ENCODE peak calls at places on chromosomes 1 and 21, in four cellular contexts. One of them, this sample, is unnamed.

GRCh38 chr1:40039757-40040510 is 595 bp upstream of the CAP1 start:
- DNase-seq in K562: peak; percentile 81
- DNase-seq in HCT116: peak; percentile 70
- DNase-seq in Panc1: peak; percentile 73
- DNase-seq in this sample: peak; percentile 82

GRCh38 chr1:213982814-213983588 is 4.8 kb upstream of the PROX1 start:
- DNase-seq in K562: no peak
- DNase-seq in HCT116: no peak
- DNase-seq in Panc1: no peak
- DNase-seq in this sample: no peak

GRCh38 chr1:41468082-41468762 is 16.3 kb downstream of the EDN2 start:
- DNase-seq in K562: no peak
- DNase-seq in HCT116: no peak
- DNase-seq in Panc1: no peak
- DNase-seq in this sample: no peak

GRCh38 chr21:41171210-41171609 is 3.2 kb downstream of the BACE2 start:
- DNase-seq in K562: no peak
- DNase-seq in HCT116: no peak
- DNase-seq in Panc1: no peak
- DNase-seq in this sample: no peak

GRCh38 chr1:8747879-8748825 is 69.3 kb downstream of the RERE start:
- DNase-seq in K562: no peak
- DNase-seq in HCT116: no peak
- DNase-seq in Panc1: no peak
- DNase-seq in this sample: no peak

GRCh38 chr1:90707363-90707710 is 9.8 kb downstream of the BARHL2 start:
- DNase-seq in K562: no peak
- DNase-seq in HCT116: no peak
- DNase-seq in Panc1: no peak
- DNase-seq in this sample: peak; percentile 33

GRCh38 chr1:204102029-204102611 is 29.2 kb downstream of the SOX13 start:
- DNase-seq in K562: no peak
- DNase-seq in HCT116: no peak
- DNase-seq in Panc1: no peak
- DNase-seq in this sample: peak; percentile 89

GRCh38 chr1:109980324-109981127 is 4.0 kb upstream of the AHCYL1 start:
- DNase-seq in K562: no peak
- DNase-seq in HCT116: peak; percentile 26
- DNase-seq in Panc1: peak; percentile 38
- DNase-seq in this sample: peak; percentile 32

GRCh38 chr1:208159542-208160258 is 84.5 kb downstream of the PLXNA2 start:
- DNase-seq in K562: peak; percentile 55
- DNase-seq in HCT116: no peak
- DNase-seq in Panc1: no peak
- DNase-seq in this sample: no peak

GRCh38 chr1:62040450-62040849 is 154.2 kb upstream of the L1TD1 start:
- DNase-seq in K562: no peak
- DNase-seq in HCT116: no peak
- DNase-seq in Panc1: no peak
- DNase-seq in this sample: no peak

GRCh38 chr1:192401832-192402231 is 85.0 kb downstream of the RGS21 start:
- DNase-seq in K562: no peak
- DNase-seq in HCT116: no peak
- DNase-seq in Panc1: no peak
- DNase-seq in this sample: no peak

GRCh38 chr1:34250342-34250741 is 73.6 kb downstream of the C1orf94 start:
- DNase-seq in K562: no peak
- DNase-seq in HCT116: no peak
- DNase-seq in Panc1: no peak
- DNase-seq in this sample: no peak

GRCh38 chr1:184283999-184284398 is 102.8 kb upstream of the C1orf21 start:
- DNase-seq in K562: no peak
- DNase-seq in HCT116: no peak
- DNase-seq in Panc1: no peak
- DNase-seq in this sample: no peak

GRCh38 chr1:101438359-101438758 is 201.5 kb downstream of the S1PR1 start:
- DNase-seq in K562: no peak
- DNase-seq in HCT116: no peak
- DNase-seq in Panc1: peak; percentile 2
- DNase-seq in this sample: peak; percentile 2

GRCh38 chr21:46245213-46245915 is 16.8 kb upstream of the LSS start:
- DNase-seq in K562: no peak
- DNase-seq in HCT116: no peak
- DNase-seq in Panc1: no peak
- DNase-seq in this sample: no peak

GRCh38 chr21:32726742-32727477 is 903 bp downstream of the SYNJ1 start:
- DNase-seq in K562: peak; percentile 77
- DNase-seq in HCT116: no peak
- DNase-seq in Panc1: no peak
- DNase-seq in this sample: no peak

GRCh38 chr1:54711536-54711935 is 4.1 kb upstream of the TTC4 start:
- DNase-seq in K562: no peak
- DNase-seq in HCT116: no peak
- DNase-seq in Panc1: no peak
- DNase-seq in this sample: no peak

GRCh38 chr1:47548188-47548587 is 110.3 kb downstream of the FOXD2 start:
- DNase-seq in K562: no peak
- DNase-seq in HCT116: no peak
- DNase-seq in Panc1: no peak
- DNase-seq in this sample: no peak

GRCh38 chr1:165057956-165058355 is 298.6 kb downstream of the LMX1A start:
- DNase-seq in K562: no peak
- DNase-seq in HCT116: no peak
- DNase-seq in Panc1: no peak
- DNase-seq in this sample: no peak

GRCh38 chr21:41957991-41958766 is 4.4 kb upstream of the C2CD2 start:
- DNase-seq in K562: peak; percentile 67
- DNase-seq in HCT116: peak; percentile 61
- DNase-seq in Panc1: no peak
- DNase-seq in this sample: peak; percentile 80

GRCh38 chr1:247456024-247456423 is 1.9 kb downstream of the OR2B11 start:
- DNase-seq in K562: no peak
- DNase-seq in HCT116: no peak
- DNase-seq in Panc1: no peak
- DNase-seq in this sample: no peak

GRCh38 chr1:25520446-25521061 is 22.9 kb upstream of the LDLRAP1 start:
- DNase-seq in K562: peak; percentile 67
- DNase-seq in HCT116: peak; percentile 48
- DNase-seq in Panc1: peak; percentile 46
- DNase-seq in this sample: peak; percentile 33

GRCh38 chr1:67855444-67855843 is 22.2 kb upstream of the GNG12 start:
- DNase-seq in K562: no peak
- DNase-seq in HCT116: no peak
- DNase-seq in Panc1: no peak
- DNase-seq in this sample: no peak

GRCh38 chr1:64874664-64875063 is 91.7 kb downstream of the JAK1 start:
- DNase-seq in K562: no peak
- DNase-seq in HCT116: no peak
- DNase-seq in Panc1: no peak
- DNase-seq in this sample: no peak

GRCh38 chr21:31218830-31219608 is 125.0 kb downstream of the TIAM1 start:
- DNase-seq in K562: no peak
- DNase-seq in HCT116: peak; percentile 22
- DNase-seq in Panc1: no peak
- DNase-seq in this sample: no peak

GRCh38 chr1:33361553-33362262 is 40.8 kb upstream of the A3GALT2 start:
- DNase-seq in K562: no peak
- DNase-seq in HCT116: no peak
- DNase-seq in Panc1: no peak
- DNase-seq in this sample: no peak

GRCh38 chr21:35603471-35603870 is 456.9 kb downstream of the SETD4 start:
- DNase-seq in K562: no peak
- DNase-seq in HCT116: no peak
- DNase-seq in Panc1: no peak
- DNase-seq in this sample: no peak

GRCh38 chr1:15272009-15272781 is 25.2 kb downstream of the FHAD1 start:
- DNase-seq in K562: peak; percentile 77
- DNase-seq in HCT116: peak; percentile 66
- DNase-seq in Panc1: peak; percentile 69
- DNase-seq in this sample: peak; percentile 82

GRCh38 chr1:71273326-71273725 is 192.5 kb upstream of the ZRANB2 start:
- DNase-seq in K562: no peak
- DNase-seq in HCT116: no peak
- DNase-seq in Panc1: no peak
- DNase-seq in this sample: no peak

GRCh38 chr1:180899262-180899661 is 13.4 kb upstream of the KIAA1614 start:
- DNase-seq in K562: no peak
- DNase-seq in HCT116: no peak
- DNase-seq in Panc1: no peak
- DNase-seq in this sample: no peak

GRCh38 chr1:203597386-203598040 is 29.1 kb upstream of the ATP2B4 start:
- DNase-seq in K562: no peak
- DNase-seq in HCT116: no peak
- DNase-seq in Panc1: no peak
- DNase-seq in this sample: no peak

GRCh38 chr1:39427369-39427768 is 64.1 kb upstream of the BMP8A start:
- DNase-seq in K562: no peak
- DNase-seq in HCT116: no peak
- DNase-seq in Panc1: no peak
- DNase-seq in this sample: no peak

GRCh38 chr1:225354906-225355305 is 72.9 kb downstream of the LBR start:
- DNase-seq in K562: no peak
- DNase-seq in HCT116: no peak
- DNase-seq in Panc1: no peak
- DNase-seq in this sample: no peak

GRCh38 chr1:43706598-43707190 is 642 bp upstream of the ST3GAL3 start:
- DNase-seq in K562: no peak
- DNase-seq in HCT116: no peak
- DNase-seq in Panc1: no peak
- DNase-seq in this sample: peak; percentile 20

GRCh38 chr1:27601771-27602509 is 2.0 kb downstream of the AHDC1 start:
- DNase-seq in K562: no peak
- DNase-seq in HCT116: no peak
- DNase-seq in Panc1: no peak
- DNase-seq in this sample: no peak

GRCh38 chr1:190754769-190755168 is 277.1 kb upstream of the BRINP3 start:
- DNase-seq in K562: no peak
- DNase-seq in HCT116: peak; percentile 24
- DNase-seq in Panc1: no peak
- DNase-seq in this sample: peak; percentile 3

GRCh38 chr1:55275151-55275748 is 60.1 kb upstream of the USP24 start:
- DNase-seq in K562: peak; percentile 40
- DNase-seq in HCT116: no peak
- DNase-seq in Panc1: no peak
- DNase-seq in this sample: no peak

GRCh38 chr1:5883129-5884048 is 108.8 kb downstream of the NPHP4 start:
- DNase-seq in K562: no peak
- DNase-seq in HCT116: no peak
- DNase-seq in Panc1: no peak
- DNase-seq in this sample: no peak

DNA sequence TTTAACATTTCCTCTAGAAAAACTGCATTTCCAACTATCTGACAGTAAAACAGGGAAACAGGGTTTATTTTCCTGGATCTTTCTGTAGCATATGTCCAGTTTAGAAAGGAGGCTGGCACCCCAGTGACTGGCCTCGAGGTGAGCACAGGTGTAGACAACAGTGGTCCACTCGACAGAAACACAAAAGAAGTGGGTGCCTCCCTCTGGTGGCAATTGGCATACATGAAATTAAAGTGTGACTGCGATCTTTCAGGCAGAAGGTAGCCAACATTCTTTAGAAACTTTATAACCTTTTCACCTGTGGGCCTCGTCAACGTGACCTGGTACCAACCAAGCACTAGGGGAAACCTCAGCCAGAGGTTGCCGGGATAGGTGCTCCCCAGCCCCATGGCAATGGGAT is 44.0 kb downstream of the PCP4 start:
- DNase-seq in K562: no peak
- DNase-seq in HCT116: no peak
- DNase-seq in Panc1: no peak
- DNase-seq in this sample: no peak
- TF ChIP-seq TCF7L2 in K562: no peak
- TF ChIP-seq TCF7L2 in HCT116: no peak
- TF ChIP-seq TCF7L2 in Panc1: no peak
- TF ChIP-seq TCF7L2 in this sample: no peak

GRCh38 chr1:22914633-22915217 is 57.9 kb downstream of the LACTBL1 start:
- DNase-seq in K562: no peak
- DNase-seq in HCT116: no peak
- DNase-seq in Panc1: no peak
- DNase-seq in this sample: no peak
- TF ChIP-seq TCF7L2 in K562: no peak
- TF ChIP-seq TCF7L2 in HCT116: no peak
- TF ChIP-seq TCF7L2 in Panc1: no peak
- TF ChIP-seq TCF7L2 in this sample: no peak

GRCh38 chr1:21490774-21491482 is 18.3 kb upstream of the ALPL start:
- DNase-seq in K562: peak; percentile 39
- DNase-seq in HCT116: no peak
- DNase-seq in Panc1: no peak
- DNase-seq in this sample: peak; percentile 41
- TF ChIP-seq TCF7L2 in K562: no peak
- TF ChIP-seq TCF7L2 in HCT116: no peak
- TF ChIP-seq TCF7L2 in Panc1: no peak
- TF ChIP-seq TCF7L2 in this sample: no peak

DNA sequence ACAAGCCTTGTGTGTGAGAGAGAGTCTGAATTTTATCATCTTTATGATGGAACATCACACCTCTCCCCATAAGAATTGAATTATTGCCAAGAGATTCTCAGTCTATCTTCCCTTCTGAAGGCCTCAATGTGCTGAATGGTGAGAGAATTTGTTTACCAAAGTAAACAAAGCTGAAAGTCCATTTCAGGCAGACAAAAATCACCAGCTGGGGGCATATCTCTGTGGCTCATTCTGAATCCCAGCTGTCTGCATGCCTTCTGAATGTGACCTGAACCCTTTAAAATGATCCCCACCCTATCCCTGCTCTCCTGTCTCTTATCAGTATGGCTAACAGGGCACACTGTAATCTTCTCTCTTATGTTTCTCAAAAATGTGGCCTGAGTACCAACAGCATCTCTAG is 99.1 kb upstream of the CAMK1G start:
- DNase-seq in K562: no peak
- DNase-seq in HCT116: no peak
- DNase-seq in Panc1: no peak
- DNase-seq in this sample: no peak
- TF ChIP-seq TCF7L2 in K562: no peak
- TF ChIP-seq TCF7L2 in HCT116: no peak
- TF ChIP-seq TCF7L2 in Panc1: no peak
- TF ChIP-seq TCF7L2 in this sample: no peak

GRCh38 chr1:156926175-156926574 is 5.7 kb downstream of the LRRC71 start:
- DNase-seq in K562: peak; percentile 43
- DNase-seq in HCT116: peak; percentile 86
- DNase-seq in Panc1: no peak
- DNase-seq in this sample: no peak
- TF ChIP-seq TCF7L2 in K562: no peak
- TF ChIP-seq TCF7L2 in HCT116: peak; percentile 86
- TF ChIP-seq TCF7L2 in Panc1: no peak
- TF ChIP-seq TCF7L2 in this sample: no peak